ENCODE peak calls at places on chromosomes 16 and 17, in seven cellular contexts. J is EL, R is HEK293T, P is naive B cell, W is H7, F is ELR, T is germinal center. Y is an unnamed sample.

GRCh38 chr16:55116165-55116894 is 185.7 kb downstream of the IRX5 start:
- DNase-seq in T (no peak), P (no peak), F (peak), J (peak), R (no peak), W (no peak), Y (no peak)

GRCh38 chr17:76202516-76202915 is 37.8 kb downstream of the RNF157 start:
- DNase-seq in F (peak), J (peak), P (no peak), R (no peak), T (no peak), W (no peak), Y (no peak)

GRCh38 chr16:74568961-74569631 is 37.8 kb downstream of the GLG1 start:
- DNase-seq in R (no peak), F (peak), T (no peak), J (peak), W (no peak), P (no peak), Y (no peak)

GRCh38 chr17:42081516-42082129 is 16.6 kb downstream of the ZNF385C start:
- DNase-seq in T (no peak), F (no peak), R (no peak), W (no peak), J (no peak), P (no peak), Y (no peak)

GRCh38 chr17:63786961-63787711 is 13.2 kb downstream of the DDX42 start:
- DNase-seq in T (no peak), W (no peak), F (no peak), P (no peak), J (no peak), R (no peak), Y (no peak)

GRCh38 chr16:88672776-88673175 is 9.9 kb upstream of the MVD start:
- DNase-seq in J (no peak), R (peak), T (no peak), P (no peak), W (peak), F (peak), Y (peak)

GRCh38 chr17:56521439-56522141 is 71.9 kb upstream of the NOG start:
- DNase-seq in T (no peak), P (no peak), F (no peak), W (peak), J (no peak), R (no peak), Y (no peak)

GRCh38 chr17:43599835-43600234 is 53.7 kb upstream of the ETV4 start:
- DNase-seq in W (no peak), R (no peak), F (peak), J (peak), T (no peak), P (no peak), Y (no peak)

GRCh38 chr17:8253801-8254200 is 4.7 kb downstream of the PFAS start:
- DNase-seq in T (no peak), W (no peak), P (no peak), F (peak), R (no peak), J (no peak), Y (no peak)

GRCh38 chr17:81740395-81740961 is 28.4 kb downstream of the SLC25A10 start:
- DNase-seq in J (no peak), P (no peak), F (no peak), W (no peak), R (no peak), T (no peak), Y (no peak)

GRCh38 chr17:3543453-3543852 is 14.2 kb downstream of the TRPV3 start:
- DNase-seq in J (no peak), R (no peak), F (no peak), W (peak), T (no peak), P (no peak), Y (no peak)

GRCh38 chr16:83626204-83626603 is 181.6 kb upstream of the HSBP1 start:
- DNase-seq in J (no peak), P (no peak), T (no peak), R (no peak), F (no peak), W (no peak), Y (no peak)

GRCh38 chr17:76076100-76076764 is 1.7 kb downstream of the GALR2 start:
- DNase-seq in F (no peak), W (peak), P (peak), R (no peak), T (no peak), J (no peak), Y (no peak)

GRCh38 chr17:73835605-73836004 is 191.4 kb upstream of the SDK2 start:
- DNase-seq in J (no peak), T (no peak), F (no peak), P (no peak), R (no peak), W (no peak), Y (no peak)

GRCh38 chr17:38637951-38638350 is 32.2 kb upstream of the SRCIN1 start:
- DNase-seq in W (no peak), T (no peak), F (no peak), P (no peak), J (no peak), R (no peak), Y (no peak)

GRCh38 chr16:30369091-30369937 is 980 bp downstream of the TBC1D10B start:
- DNase-seq in P (peak), T (no peak), F (peak), J (peak), W (no peak), R (no peak), Y (no peak)

GRCh38 chr17:17484451-17484899 is 7.7 kb downstream of the MED9 start:
- DNase-seq in F (peak), W (peak), J (peak), P (no peak), R (no peak), T (no peak), Y (no peak)

GRCh38 chr16:89026121-89026612 is 49.2 kb upstream of the CBFA2T3 start:
- DNase-seq in T (no peak), P (no peak), F (peak), W (no peak), R (no peak), J (no peak), Y (no peak)

GRCh38 chr17:63232565-63233310 is 213.4 kb downstream of the CYB561 start:
- DNase-seq in P (no peak), T (no peak), R (no peak), F (no peak), W (no peak), J (no peak), Y (no peak)

GRCh38 chr16:85104821-85105391 is 7.4 kb downstream of the CIBAR2 start:
- DNase-seq in T (no peak), P (peak), F (no peak), W (no peak), J (no peak), R (no peak), Y (no peak)

GRCh38 chr16:84418056-84418849 is 49.9 kb downstream of the ATP2C2 start:
- DNase-seq in T (no peak), R (no peak), F (no peak), P (no peak), W (no peak), J (no peak), Y (no peak)

GRCh38 chr16:997440-998051 is 16.0 kb downstream of the SOX8 start:
- DNase-seq in J (peak), P (no peak), F (peak), T (no peak), R (no peak), W (peak), Y (no peak)

GRCh38 chr17:63626551-63627228 is 4.5 kb downstream of the MAP3K3 start:
- DNase-seq in T (no peak), W (no peak), R (no peak), F (peak), P (no peak), J (peak), Y (no peak)

GRCh38 chr17:6505425-6506142 is 50.8 kb downstream of the PITPNM3 start:
- DNase-seq in F (no peak), R (no peak), T (no peak), J (peak), P (no peak), W (no peak), Y (no peak)

GRCh38 chr17:27232328-27232727 is 61.6 kb upstream of the WSB1 start:
- DNase-seq in T (no peak), J (no peak), R (no peak), F (no peak), W (no peak), P (no peak), Y (no peak)

GRCh38 chr16:85438981-85439639 is 174.0 kb upstream of the GSE1 start:
- DNase-seq in T (no peak), R (no peak), P (no peak), W (peak), J (no peak), F (no peak), Y (no peak)

GRCh38 chr16:81445926-81446317 is 1.3 kb downstream of the CMIP start:
- DNase-seq in R (no peak), F (peak), W (peak), P (no peak), T (no peak), J (no peak), Y (no peak)

GRCh38 chr17:39064374-39064773 is 87.1 kb downstream of the PLXDC1 start:
- DNase-seq in F (peak), R (no peak), T (no peak), P (no peak), W (no peak), J (peak), Y (no peak)

GRCh38 chr17:37605813-37606505 is 3.3 kb downstream of the SYNRG start:
- DNase-seq in J (peak), P (peak), W (no peak), R (no peak), F (peak), T (peak), Y (no peak)

GRCh38 chr17:80175411-80175810 is 5.6 kb downstream of the CARD14 start:
- DNase-seq in T (no peak), W (peak), J (peak), P (no peak), R (no peak), F (peak), Y (no peak)

GRCh38 chr16:14454391-14454790 is 175.7 kb downstream of the PARN start:
- DNase-seq in T (no peak), R (no peak), F (peak), J (peak), P (no peak), W (no peak), Y (no peak)

Y was measured in iPS DF 19.7.